ENCODE peak calls at places on chromosomes 11 and 22, in seven cellular contexts. One of them, this sample, is unnamed.

GRCh38 chr11:5712507-5712906 is 22.9 kb downstream of the TRIM22 start:
- DNase-seq in tibial artery: no peak
- DNase-seq in IMR-90: peak; percentile 5
- DNase-seq in endothelial cell of umbilical vein: peak; percentile 28
- DNase-seq in thoracic aorta: no peak
- DNase-seq in pancreas: no peak
- DNase-seq in fibroblast of lung: no peak
- DNase-seq in this sample: no peak

GRCh38 chr22:35661377-35661937 is 13.2 kb downstream of the APOL6 start:
- DNase-seq in tibial artery: no peak
- DNase-seq in IMR-90: peak; percentile 85
- DNase-seq in endothelial cell of umbilical vein: no peak
- DNase-seq in thoracic aorta: no peak
- DNase-seq in pancreas: no peak
- DNase-seq in fibroblast of lung: peak; percentile 44
- DNase-seq in this sample: no peak

GRCh38 chr11:111938687-111939160 is 1.6 kb downstream of the DIXDC1 start:
- DNase-seq in tibial artery: no peak
- DNase-seq in IMR-90: peak; percentile 63
- DNase-seq in endothelial cell of umbilical vein: peak; percentile 64
- DNase-seq in thoracic aorta: no peak
- DNase-seq in pancreas: no peak
- DNase-seq in fibroblast of lung: peak; percentile 66
- DNase-seq in this sample: peak; percentile 31

GRCh38 chr11:78795862-78796261 is 221.2 kb upstream of the NARS2 start:
- DNase-seq in tibial artery: no peak
- DNase-seq in IMR-90: no peak
- DNase-seq in endothelial cell of umbilical vein: no peak
- DNase-seq in thoracic aorta: no peak
- DNase-seq in pancreas: no peak
- DNase-seq in fibroblast of lung: peak; percentile 89
- DNase-seq in this sample: no peak

GRCh38 chr11:68961245-68961644 is 19.5 kb downstream of the MRGPRD start:
- DNase-seq in tibial artery: no peak
- DNase-seq in IMR-90: no peak
- DNase-seq in endothelial cell of umbilical vein: no peak
- DNase-seq in thoracic aorta: no peak
- DNase-seq in pancreas: no peak
- DNase-seq in fibroblast of lung: no peak
- DNase-seq in this sample: no peak

GRCh38 chr22:50209893-50210292 is 9.1 kb downstream of the SELENOO start:
- DNase-seq in tibial artery: no peak
- DNase-seq in IMR-90: peak; percentile 57
- DNase-seq in endothelial cell of umbilical vein: peak; percentile 56
- DNase-seq in thoracic aorta: no peak
- DNase-seq in pancreas: peak; percentile 51
- DNase-seq in fibroblast of lung: peak; percentile 31
- DNase-seq in this sample: peak; percentile 76

GRCh38 chr11:78109011-78109685 is 29.5 kb upstream of the NDUFC2 start:
- DNase-seq in tibial artery: no peak
- DNase-seq in IMR-90: no peak
- DNase-seq in endothelial cell of umbilical vein: no peak
- DNase-seq in thoracic aorta: no peak
- DNase-seq in pancreas: no peak
- DNase-seq in fibroblast of lung: no peak
- DNase-seq in this sample: no peak

GRCh38 chr11:13102575-13102840 is 93.4 kb downstream of the RASSF10 start:
- DNase-seq in tibial artery: no peak
- DNase-seq in IMR-90: no peak
- DNase-seq in endothelial cell of umbilical vein: no peak
- DNase-seq in thoracic aorta: no peak
- DNase-seq in pancreas: no peak
- DNase-seq in fibroblast of lung: no peak
- DNase-seq in this sample: no peak

GRCh38 chr22:42920101-42920820 is 63.2 kb upstream of the ARFGAP3 start:
- DNase-seq in tibial artery: peak; percentile 77
- DNase-seq in IMR-90: peak; percentile 39
- DNase-seq in endothelial cell of umbilical vein: no peak
- DNase-seq in thoracic aorta: no peak
- DNase-seq in pancreas: no peak
- DNase-seq in fibroblast of lung: peak; percentile 64
- DNase-seq in this sample: no peak

GRCh38 chr22:43007519-43008102 is 7.3 kb downstream of the PACSIN2 start:
- DNase-seq in tibial artery: no peak
- DNase-seq in IMR-90: peak; percentile 75
- DNase-seq in endothelial cell of umbilical vein: no peak
- DNase-seq in thoracic aorta: no peak
- DNase-seq in pancreas: peak; percentile 93
- DNase-seq in fibroblast of lung: peak; percentile 86
- DNase-seq in this sample: peak; percentile 68

GRCh38 chr11:77136784-77137420 is 8.9 kb downstream of the MYO7A start:
- DNase-seq in tibial artery: no peak
- DNase-seq in IMR-90: no peak
- DNase-seq in endothelial cell of umbilical vein: no peak
- DNase-seq in thoracic aorta: no peak
- DNase-seq in pancreas: no peak
- DNase-seq in fibroblast of lung: no peak
- DNase-seq in this sample: no peak

GRCh38 chr11:33211588-33211987 is 45.6 kb upstream of the HIPK3 start:
- DNase-seq in tibial artery: no peak
- DNase-seq in IMR-90: no peak
- DNase-seq in endothelial cell of umbilical vein: no peak
- DNase-seq in thoracic aorta: no peak
- DNase-seq in pancreas: no peak
- DNase-seq in fibroblast of lung: no peak
- DNase-seq in this sample: peak; percentile 86

GRCh38 chr11:131749100-131749499 is 378.7 kb downstream of the NTM start:
- DNase-seq in tibial artery: no peak
- DNase-seq in IMR-90: peak; percentile 96
- DNase-seq in endothelial cell of umbilical vein: peak; percentile 88
- DNase-seq in thoracic aorta: no peak
- DNase-seq in pancreas: no peak
- DNase-seq in fibroblast of lung: peak; percentile 98
- DNase-seq in this sample: peak; percentile 85

GRCh38 chr11:74592063-74592440 is 330 bp upstream of the POLD3 start:
- DNase-seq in tibial artery: no peak
- DNase-seq in IMR-90: peak; percentile 5
- DNase-seq in endothelial cell of umbilical vein: no peak
- DNase-seq in thoracic aorta: no peak
- DNase-seq in pancreas: no peak
- DNase-seq in fibroblast of lung: no peak
- DNase-seq in this sample: no peak

GRCh38 chr11:70381872-70382842 is 16.2 kb upstream of the CTTN start:
- DNase-seq in tibial artery: no peak
- DNase-seq in IMR-90: peak; percentile 95
- DNase-seq in endothelial cell of umbilical vein: no peak
- DNase-seq in thoracic aorta: no peak
- DNase-seq in pancreas: no peak
- DNase-seq in fibroblast of lung: peak; percentile 87
- DNase-seq in this sample: no peak

GRCh38 chr11:128587415-128587814 is at the start of gene ETS1:
- DNase-seq in tibial artery: no peak
- DNase-seq in IMR-90: no peak
- DNase-seq in endothelial cell of umbilical vein: peak; percentile 56
- DNase-seq in thoracic aorta: no peak
- DNase-seq in pancreas: peak; percentile 48
- DNase-seq in fibroblast of lung: no peak
- DNase-seq in this sample: peak; percentile 21

GRCh38 chr22:39236321-39237275 is 8.2 kb downstream of the PDGFB start:
- DNase-seq in tibial artery: no peak
- DNase-seq in IMR-90: no peak
- DNase-seq in endothelial cell of umbilical vein: no peak
- DNase-seq in thoracic aorta: no peak
- DNase-seq in pancreas: no peak
- DNase-seq in fibroblast of lung: no peak
- DNase-seq in this sample: peak; percentile 97
- H3K4me1 ChIP-seq in tibial artery: peaks cover 64% of the 10 kb centered on the region
- H3K4me1 ChIP-seq in IMR-90: no peaks in the 10 kb centered on the region
- H3K4me1 ChIP-seq in endothelial cell of umbilical vein: peaks cover 91% of the 10 kb centered on the region
- H3K4me1 ChIP-seq in thoracic aorta: peaks cover 16% of the 10 kb centered on the region
- H3K4me1 ChIP-seq in pancreas: peaks cover 39% of the 10 kb centered on the region
- H3K4me1 ChIP-seq in fibroblast of lung: peaks cover 2% of the 10 kb centered on the region
- H3K4me1 ChIP-seq in this sample: peaks cover 73% of the 10 kb centered on the region

DNA sequence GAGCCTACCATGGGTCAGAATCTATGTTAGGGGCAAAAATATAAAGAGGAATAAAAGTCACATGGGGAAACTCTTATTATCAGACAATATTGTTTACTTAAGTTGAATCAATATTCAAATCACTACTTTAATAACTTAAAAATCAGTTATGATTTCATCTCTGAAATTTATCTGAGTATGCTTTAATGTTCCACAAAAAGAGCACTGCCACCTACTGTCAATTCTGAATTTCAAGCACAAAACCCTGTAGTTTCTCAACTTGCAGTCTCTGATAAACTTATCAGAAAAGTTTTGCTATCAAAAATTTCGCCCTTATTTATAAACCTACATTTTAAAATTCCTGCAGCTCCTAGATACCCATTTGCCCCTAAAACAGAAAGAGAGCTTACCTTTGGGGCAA is 47.3 kb downstream of the RDX start:
- DNase-seq in tibial artery: no peak
- DNase-seq in IMR-90: no peak
- DNase-seq in endothelial cell of umbilical vein: no peak
- DNase-seq in thoracic aorta: no peak
- DNase-seq in pancreas: no peak
- DNase-seq in fibroblast of lung: no peak
- DNase-seq in this sample: no peak
- TF ChIP-seq CTCF in tibial artery: no peak
- TF ChIP-seq CTCF in IMR-90: peak; percentile 26
- TF ChIP-seq CTCF in endothelial cell of umbilical vein: no peak
- TF ChIP-seq CTCF in thoracic aorta: peak; percentile 8
- TF ChIP-seq CTCF in pancreas: no peak
- TF ChIP-seq CTCF in fibroblast of lung: peak; percentile 15
- TF ChIP-seq CTCF in this sample: peak; percentile 37

GRCh38 chr11:10038916-10039315 is 255.1 kb downstream of the SBF2 start:
- DNase-seq in tibial artery: no peak
- DNase-seq in IMR-90: peak; percentile 39
- DNase-seq in endothelial cell of umbilical vein: no peak
- DNase-seq in thoracic aorta: no peak
- DNase-seq in pancreas: no peak
- DNase-seq in fibroblast of lung: peak; percentile 36
- DNase-seq in this sample: peak; percentile 64

GRCh38 chr11:10030122-10030490 is 263.9 kb downstream of the SBF2 start:
- DNase-seq in tibial artery: no peak
- DNase-seq in IMR-90: no peak
- DNase-seq in endothelial cell of umbilical vein: no peak
- DNase-seq in thoracic aorta: no peak
- DNase-seq in pancreas: no peak
- DNase-seq in fibroblast of lung: no peak
- DNase-seq in this sample: peak; percentile 13

GRCh38 chr11:10029386-10030121 is 264.5 kb downstream of the SBF2 start:
- DNase-seq in tibial artery: no peak
- DNase-seq in IMR-90: no peak
- DNase-seq in endothelial cell of umbilical vein: no peak
- DNase-seq in thoracic aorta: no peak
- DNase-seq in pancreas: no peak
- DNase-seq in fibroblast of lung: no peak
- DNase-seq in this sample: no peak

GRCh38 chr11:10032991-10033390 is 261.0 kb downstream of the SBF2 start:
- DNase-seq in tibial artery: no peak
- DNase-seq in IMR-90: peak; percentile 29
- DNase-seq in endothelial cell of umbilical vein: no peak
- DNase-seq in thoracic aorta: no peak
- DNase-seq in pancreas: no peak
- DNase-seq in fibroblast of lung: peak; percentile 52
- DNase-seq in this sample: peak; percentile 35
- H3K4me1 ChIP-seq in tibial artery: no peaks in the 10 kb centered on the region
- H3K4me1 ChIP-seq in IMR-90: peaks cover 2% of the 10 kb centered on the region
- H3K4me1 ChIP-seq in endothelial cell of umbilical vein: no peaks in the 10 kb centered on the region
- H3K4me1 ChIP-seq in thoracic aorta: no peaks in the 10 kb centered on the region
- H3K4me1 ChIP-seq in pancreas: no peaks in the 10 kb centered on the region
- H3K4me1 ChIP-seq in fibroblast of lung: peaks cover 2% of the 10 kb centered on the region
- H3K4me1 ChIP-seq in this sample: peaks cover 22% of the 10 kb centered on the region

GRCh38 chr11:124897681-124898680 is at the start of gene ROBO4:
- DNase-seq in tibial artery: peak; percentile 79
- DNase-seq in IMR-90: peak; percentile 94
- DNase-seq in endothelial cell of umbilical vein: peak; percentile 87
- DNase-seq in thoracic aorta: no peak
- DNase-seq in pancreas: no peak
- DNase-seq in fibroblast of lung: peak; percentile 94
- DNase-seq in this sample: peak; percentile 90
- TF ChIP-seq CTCF in tibial artery: no peak
- TF ChIP-seq CTCF in IMR-90: no peak
- TF ChIP-seq CTCF in endothelial cell of umbilical vein: peak; percentile 17
- TF ChIP-seq CTCF in thoracic aorta: no peak
- TF ChIP-seq CTCF in pancreas: no peak
- TF ChIP-seq CTCF in fibroblast of lung: no peak
- TF ChIP-seq CTCF in this sample: peak; percentile 16

DNA sequence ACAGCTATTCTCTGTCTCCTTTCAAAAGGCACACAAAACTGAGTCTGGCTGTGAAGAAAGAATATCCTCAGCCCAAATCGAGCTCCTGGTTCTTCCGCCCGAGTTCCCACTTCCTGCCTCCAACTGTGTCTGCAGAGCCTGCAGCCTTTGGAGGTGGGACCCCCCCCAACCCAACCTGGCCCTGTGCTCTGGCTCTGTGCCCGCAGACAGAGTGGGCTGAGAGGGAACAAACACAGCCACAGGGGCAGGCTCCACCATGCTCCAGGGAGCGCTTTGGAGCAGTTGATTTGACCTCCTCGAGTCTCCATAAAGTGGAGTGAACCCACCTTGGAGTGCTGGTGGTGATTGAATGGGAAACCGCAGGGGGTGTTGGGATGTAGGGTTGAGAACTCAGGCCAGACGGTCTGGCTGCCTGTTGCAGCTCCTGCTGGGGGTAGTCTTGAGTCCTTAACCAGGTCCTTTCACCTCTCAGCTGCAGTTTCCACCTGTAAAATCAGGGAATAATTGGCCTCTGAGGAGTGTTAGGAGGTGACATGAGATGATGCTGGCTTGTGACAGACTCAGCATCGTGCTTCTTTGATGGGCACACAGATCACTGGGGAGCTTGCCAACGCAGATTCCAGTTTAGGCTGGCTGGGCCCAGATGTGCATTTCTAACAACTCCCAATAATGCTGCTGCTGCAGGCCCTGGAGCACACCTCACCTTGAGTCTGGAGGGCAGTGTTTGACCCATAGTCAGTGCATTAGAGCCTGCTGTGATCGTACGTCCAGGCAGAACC is 11.4 kb downstream of the DAGLA start:
- DNase-seq in tibial artery: no peak
- DNase-seq in IMR-90: no peak
- DNase-seq in endothelial cell of umbilical vein: no peak
- DNase-seq in thoracic aorta: no peak
- DNase-seq in pancreas: no peak
- DNase-seq in fibroblast of lung: no peak
- DNase-seq in this sample: no peak
- H3K4me1 ChIP-seq in tibial artery: peaks cover 59% of the 10 kb centered on the region
- H3K4me1 ChIP-seq in IMR-90: peaks cover 7% of the 10 kb centered on the region
- H3K4me1 ChIP-seq in endothelial cell of umbilical vein: peaks cover 19% of the 10 kb centered on the region
- H3K4me1 ChIP-seq in thoracic aorta: peaks cover 7% of the 10 kb centered on the region
- H3K4me1 ChIP-seq in pancreas: peaks cover 37% of the 10 kb centered on the region
- H3K4me1 ChIP-seq in fibroblast of lung: peaks cover 14% of the 10 kb centered on the region
- H3K4me1 ChIP-seq in this sample: no peaks in the 10 kb centered on the region

GRCh38 chr11:82229346-82229745 is 504.3 kb downstream of the FAM181B start:
- DNase-seq in tibial artery: no peak
- DNase-seq in IMR-90: no peak
- DNase-seq in endothelial cell of umbilical vein: no peak
- DNase-seq in thoracic aorta: no peak
- DNase-seq in pancreas: no peak
- DNase-seq in fibroblast of lung: no peak
- DNase-seq in this sample: peak; percentile 53
- TF ChIP-seq CTCF in tibial artery: no peak
- TF ChIP-seq CTCF in IMR-90: peak; percentile 38
- TF ChIP-seq CTCF in endothelial cell of umbilical vein: no peak
- TF ChIP-seq CTCF in thoracic aorta: no peak
- TF ChIP-seq CTCF in pancreas: no peak
- TF ChIP-seq CTCF in fibroblast of lung: no peak
- TF ChIP-seq CTCF in this sample: peak; percentile 14